ENCODE peak calls at places on chromosome 1, in six cellular contexts. U, I, V, T, C and Z are unnamed samples.

GRCh38 chr1:27238032-27238431 is 3.6 kb downstream of the WDTC1 start:
- DNase-seq in U (no peak), C (no peak), T (no peak), V (no peak), I (no peak), Z (no peak)

GRCh38 chr1:213303286-213303685 is 252.2 kb downstream of the RPS6KC1 start:
- DNase-seq in T (peak), I (no peak), C (no peak), U (peak), V (peak), Z (peak)

GRCh38 chr1:204469304-204469703 is 25.3 kb downstream of the PIK3C2B start:
- DNase-seq in C (no peak), V (no peak), U (no peak), T (no peak), I (no peak), Z (no peak)

GRCh38 chr1:217981430-217981829 is 303.7 kb upstream of the RRP15 start:
- DNase-seq in V (no peak), T (no peak), C (no peak), I (no peak), U (no peak), Z (no peak)

GRCh38 chr1:88608139-88608943 is 75.7 kb upstream of the PKN2 start:
- DNase-seq in I (no peak), T (peak), C (no peak), V (peak), U (peak), Z (peak)

GRCh38 chr1:93666613-93667384 is 14.8 kb downstream of the BCAR3 start:
- DNase-seq in C (no peak), I (no peak), U (peak), V (peak), T (peak), Z (peak)

GRCh38 chr1:77541162-77541545 is 141.3 kb downstream of the ZZZ3 start:
- DNase-seq in C (no peak), V (no peak), U (no peak), I (no peak), T (no peak), Z (no peak)

GRCh38 chr1:33366766-33367487 is 46.0 kb upstream of the A3GALT2 start:
- DNase-seq in C (no peak), V (no peak), U (no peak), T (no peak), I (no peak), Z (no peak)

GRCh38 chr1:93519196-93519825 is 71.4 kb downstream of the FNBP1L start:
- DNase-seq in V (peak), T (peak), U (peak), I (no peak), C (no peak), Z (peak)

GRCh38 chr1:27332536-27333281 is 9.1 kb upstream of the SYTL1 start:
- DNase-seq in U (peak), V (peak), I (peak), C (no peak), T (peak), Z (peak)

GRCh38 chr1:170131450-170131849 is 14.3 kb upstream of the NTMT2 start:
- DNase-seq in C (no peak), T (no peak), I (no peak), U (no peak), V (no peak), Z (no peak)

GRCh38 chr1:20261095-20261494 is 29.6 kb upstream of the VWA5B1 start:
- DNase-seq in C (no peak), U (no peak), V (no peak), I (no peak), T (no peak), Z (no peak)

GRCh38 chr1:150493175-150493574 is 6.0 kb downstream of the TARS2 start:
- DNase-seq in V (no peak), T (no peak), C (no peak), I (no peak), U (no peak), Z (no peak)

GRCh38 chr1:211382182-211382713 is 55.6 kb downstream of the TRAF5 start:
- DNase-seq in T (no peak), C (no peak), V (no peak), I (no peak), U (no peak), Z (no peak)

GRCh38 chr1:28450561-28450960 is 55.3 kb upstream of the RCC1 start:
- DNase-seq in T (no peak), C (no peak), V (no peak), U (no peak), I (no peak), Z (no peak)

GRCh38 chr1:118884946-118885345 is 103.2 kb downstream of the TBX15 start:
- DNase-seq in V (no peak), U (no peak), T (no peak), I (no peak), C (no peak), Z (no peak)
- TF ChIP-seq CTCF in V (no peak), U (no peak), T (no peak), I (no peak), C (no peak), Z (no peak)

GRCh38 chr1:8706291-8706690 is 111.1 kb downstream of the RERE start:
- DNase-seq in I (no peak), C (no peak), V (no peak), U (no peak), T (no peak), Z (no peak)

GRCh38 chr1:8705104-8705503 is 112.3 kb downstream of the RERE start:
- DNase-seq in T (no peak), V (no peak), I (no peak), U (no peak), C (no peak), Z (no peak)

GRCh38 chr1:8699679-8700078 is 117.8 kb downstream of the RERE start:
- DNase-seq in T (no peak), I (no peak), U (no peak), V (no peak), C (no peak), Z (no peak)

GRCh38 chr1:8702121-8702520 is 115.3 kb downstream of the RERE start:
- DNase-seq in T (peak), U (no peak), C (peak), I (peak), V (peak), Z (peak)

GRCh38 chr1:8702848-8703810 is 114.3 kb downstream of the RERE start:
- DNase-seq in I (peak), C (peak), V (peak), T (peak), U (peak), Z (peak)
- H3K4me3 ChIP-seq in I (peak), C (peak), V (peak), T (peak), U (peak), Z (peak)

DNA sequence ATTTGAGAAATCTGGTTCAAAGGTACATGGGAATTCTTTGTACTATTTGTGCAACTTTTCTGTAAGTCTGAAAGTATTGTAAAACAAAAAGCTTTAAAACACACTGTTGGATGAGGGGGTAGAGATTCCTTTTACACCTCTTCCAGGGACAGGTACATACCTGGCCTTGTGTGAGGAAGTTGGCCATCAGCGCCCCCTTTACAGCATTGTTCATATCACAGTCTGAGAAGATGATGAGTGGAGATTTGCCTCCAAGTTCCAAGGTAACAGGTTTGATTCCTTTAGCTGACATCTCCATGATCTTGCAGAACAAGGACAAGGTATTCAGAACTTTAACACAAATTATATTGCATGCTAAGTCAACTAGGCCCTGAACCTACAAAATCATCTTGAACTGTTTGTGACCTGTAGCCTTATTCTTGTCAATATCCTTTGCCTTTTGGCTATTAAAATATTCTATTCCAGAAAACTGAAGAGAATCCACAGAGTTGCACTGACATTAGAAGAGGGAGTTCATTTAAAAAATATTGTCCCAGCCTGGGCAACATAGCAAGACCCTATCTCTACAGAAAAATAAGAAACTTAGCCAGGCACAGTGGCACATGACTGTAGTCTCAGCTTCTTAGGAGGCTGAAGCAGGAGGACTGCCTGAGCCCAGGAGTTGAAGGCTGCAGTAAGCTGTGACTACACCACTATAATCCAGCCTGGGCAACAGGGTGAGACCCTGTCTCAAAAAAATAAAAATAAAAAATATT is 18.9 kb downstream of the ALDH9A1 start:
- DNase-seq in U (no peak), V (no peak), I (no peak), C (no peak), T (no peak), Z (no peak)
- TF ChIP-seq CTCF in U (no peak), V (no peak), I (no peak), C (no peak), T (no peak), Z (no peak)

DNA sequence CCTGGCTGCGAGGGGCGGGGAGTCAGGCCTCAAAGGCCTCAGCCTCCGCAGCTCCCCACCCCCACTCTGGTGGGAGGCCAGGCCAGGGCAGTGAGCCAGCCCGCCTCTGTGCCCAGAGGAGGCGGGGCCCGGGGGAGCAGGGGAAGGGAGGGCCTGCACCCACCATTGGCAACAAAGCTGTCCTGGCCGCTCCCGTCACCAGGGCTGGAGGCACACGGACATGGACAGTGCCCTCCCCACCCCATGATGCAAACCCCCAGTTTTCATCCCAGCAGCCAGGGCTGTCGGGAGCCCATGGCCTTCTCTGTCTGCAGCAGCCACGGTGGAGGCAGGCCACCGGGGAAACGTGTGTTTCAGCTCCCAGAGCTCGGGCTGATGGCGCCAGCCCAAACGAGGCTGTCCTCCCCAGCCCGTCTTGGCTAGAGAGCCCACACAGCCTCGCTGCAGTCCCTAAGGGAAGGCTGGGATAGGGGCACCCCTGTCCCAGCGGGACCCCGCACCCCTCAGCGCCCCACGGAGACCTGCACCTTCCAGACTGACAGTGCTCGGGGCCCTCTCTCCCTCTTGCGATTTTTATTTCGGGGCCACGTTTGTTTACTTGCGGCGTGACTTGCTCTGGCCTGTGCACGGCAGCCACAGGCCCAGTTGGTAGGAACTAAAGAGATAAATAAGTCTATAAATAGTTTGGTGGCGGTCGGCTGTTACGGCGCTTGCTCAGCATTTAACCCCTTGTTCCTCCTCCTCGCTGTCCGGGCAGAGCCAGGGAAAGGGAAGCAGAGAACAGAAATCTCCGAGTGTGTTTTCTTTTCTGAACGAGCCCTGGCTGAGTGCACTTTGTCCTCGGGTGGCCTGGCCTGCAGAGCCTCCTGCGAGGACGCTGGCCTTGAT is 101.8 kb downstream of the PRDM16 start:
- DNase-seq in V (peak), C (peak), T (peak), U (no peak), I (peak), Z (peak)
- H3K4me3 ChIP-seq in V (no peak), C (peak), T (no peak), U (no peak), I (no peak), Z (no peak)